ENCODE peak calls at places on chromosomes 16 and 17, in ten cellular contexts. H is MM.1S, R is AG10803, X is T1000, P is iPS-NIHi11, A is cardiac muscle cell, J is PC-3, K is GM23248, U is NCI-H1436, I is AG08395. V is an unnamed sample.

GRCh38 chr17:76683011-76683755 is 27.6 kb downstream of the MXRA7 start:
- DNase-seq in A (no peak), H (no peak), R (no peak), U (no peak), I (no peak), X (no peak), P (peak), K (no peak), J (no peak), V (no peak)

GRCh38 chr17:8173056-8173870 is 2.9 kb downstream of the TMEM107 start:
- DNase-seq in X (peak), P (peak), J (peak), A (peak), H (peak), I (peak), K (peak), R (peak), U (peak), V (peak)

GRCh38 chr17:33385713-33386112 is 92.6 kb upstream of the ASIC2 start:
- DNase-seq in U (no peak), H (no peak), A (no peak), R (no peak), J (no peak), K (no peak), P (no peak), X (no peak), I (no peak), V (no peak)

GRCh38 chr17:75922963-75923874 is 17.6 kb downstream of the FBF1 start:
- DNase-seq in P (no peak), R (no peak), A (no peak), H (no peak), X (no peak), J (no peak), I (no peak), U (no peak), K (no peak), V (peak)

GRCh38 chr16:74730049-74730683 is 29.5 kb upstream of the MLKL start:
- DNase-seq in K (no peak), U (no peak), H (no peak), X (no peak), J (peak), R (no peak), I (no peak), P (no peak), A (no peak), V (no peak)

GRCh38 chr17:73268582-73269328 is 7.1 kb upstream of the CPSF4L start:
- DNase-seq in R (no peak), U (no peak), A (no peak), X (no peak), K (no peak), J (no peak), H (no peak), I (no peak), P (no peak), V (no peak)

GRCh38 chr17:72301887-72302286 is 181.1 kb downstream of the SOX9 start:
- DNase-seq in R (no peak), U (no peak), H (no peak), K (no peak), J (no peak), P (no peak), A (peak), X (no peak), I (no peak), V (no peak)

GRCh38 chr16:69564845-69565610 is 738 bp upstream of the NFAT5 start:
- DNase-seq in K (peak), X (no peak), P (no peak), U (no peak), H (peak), A (peak), R (no peak), I (no peak), J (no peak), V (no peak)

GRCh38 chr17:43401293-43401692 is 2.5 kb downstream of the ARL4D start:
- DNase-seq in X (peak), H (no peak), R (peak), I (peak), K (peak), P (no peak), A (peak), U (no peak), J (peak), V (peak)

GRCh38 chr17:55731586-55732250 is 9.1 kb upstream of the TMEM100 start:
- DNase-seq in H (no peak), X (no peak), U (no peak), P (peak), K (peak), I (peak), J (no peak), A (peak), R (peak), V (peak)

GRCh38 chr17:48194097-48194550 is 86.6 kb downstream of the SNX11 start:
- DNase-seq in H (no peak), J (peak), K (peak), I (peak), R (peak), A (no peak), U (peak), P (no peak), X (peak), V (no peak)

GRCh38 chr17:47176438-47176837 is 12.7 kb downstream of the CDC27 start:
- DNase-seq in K (no peak), U (no peak), R (no peak), J (no peak), P (no peak), A (no peak), I (no peak), H (no peak), X (no peak), V (no peak)

GRCh38 chr17:80035687-80035936 is at the start of gene TBC1D16:
- DNase-seq in X (no peak), K (no peak), J (no peak), H (no peak), P (no peak), A (no peak), R (no peak), U (no peak), I (no peak), V (no peak)

GRCh38 chr17:69357701-69358100 is 30.8 kb upstream of the ABCA5 start:
- DNase-seq in K (no peak), X (no peak), H (peak), A (peak), J (peak), I (no peak), U (no peak), P (no peak), R (no peak), V (no peak)

V was measured in AG20443.